ENCODE peak calls at places on chromosome 6, in nine cellular contexts. D, X, J, W, C, F, N, P and H are unnamed samples.

GRCh38 chr6:134074151-134074712 is 21.8 kb upstream of the SLC2A12 start:
- DNase-seq in N (no peak), X (no peak), D (no peak), J (no peak), P (no peak), C (no peak), F (peak), W (no peak), H (no peak)

GRCh38 chr6:7334685-7335084 is 21.7 kb upstream of the SSR1 start:
- DNase-seq in D (no peak), J (no peak), P (no peak), F (no peak), C (no peak), N (no peak), X (no peak), W (no peak), H (no peak)

GRCh38 chr6:49937811-49938210 is 26.2 kb downstream of the DEFB114 start:
- DNase-seq in N (no peak), C (no peak), D (no peak), P (no peak), W (no peak), F (no peak), J (no peak), X (no peak), H (no peak)

GRCh38 chr6:131372535-131372934 is 200.5 kb upstream of the ARG1 start:
- DNase-seq in C (no peak), D (no peak), J (no peak), N (no peak), F (no peak), P (no peak), W (no peak), X (no peak), H (no peak)

GRCh38 chr6:126112171-126112632 is 125.9 kb downstream of the TRMT11 start:
- DNase-seq in F (no peak), P (peak), N (no peak), C (no peak), W (peak), J (no peak), X (no peak), D (no peak), H (no peak)

GRCh38 chr6:131029661-131030297 is 33.3 kb downstream of the EPB41L2 start:
- DNase-seq in N (no peak), F (no peak), D (no peak), J (peak), P (no peak), C (no peak), W (no peak), X (no peak), H (no peak)

GRCh38 chr6:19368511-19368910 is 468.7 kb upstream of the ID4 start:
- DNase-seq in F (no peak), D (no peak), J (no peak), N (no peak), W (no peak), C (no peak), X (no peak), P (no peak), H (no peak)

GRCh38 chr6:14382381-14383236 is 265.0 kb downstream of the CD83 start:
- DNase-seq in J (no peak), N (no peak), F (no peak), D (no peak), P (no peak), C (no peak), W (no peak), X (no peak), H (no peak)

GRCh38 chr6:102114402-102114801 is 720.9 kb downstream of the GRIK2 start:
- DNase-seq in N (no peak), W (no peak), C (no peak), F (no peak), X (no peak), D (no peak), P (no peak), J (peak), H (no peak)

GRCh38 chr6:118668761-118669411 is 17.5 kb upstream of the CEP85L start:
- DNase-seq in D (no peak), F (no peak), P (no peak), W (peak), N (peak), X (no peak), C (no peak), J (no peak), H (no peak)